ENCODE peak calls at places on chromosome 10, in seven cellular contexts. N is body of pancreas, O is NCI-H2171 treated with DMSO at 0.1 percent for 48 hours, T is posterior cingulate gyrus, U is A172, K is globus pallidus, J is heart left ventricle. Y is an unnamed sample.

GRCh38 chr10:96699613-96700012 is 20.7 kb downstream of the PIK3AP1 start:
- DNase-seq in K (no peak), U (no peak), T (no peak), J (no peak), O (no peak), N (no peak), Y (no peak)

GRCh38 chr10:71090801-71091200 is 121.6 kb upstream of the UNC5B start:
- DNase-seq in O (no peak), J (no peak), N (no peak), K (no peak), U (no peak), T (no peak), Y (no peak)

GRCh38 chr10:13560597-13560996 is 26.2 kb upstream of the PRPF18 start:
- DNase-seq in K (no peak), T (no peak), N (no peak), J (no peak), U (peak), O (peak), Y (no peak)

GRCh38 chr10:93580824-93581223 is 14.4 kb downstream of the FFAR4 start:
- DNase-seq in O (peak), K (no peak), U (no peak), T (no peak), N (no peak), J (no peak), Y (no peak)

GRCh38 chr10:28664369-28664740 is 13.0 kb upstream of the BAMBI start:
- DNase-seq in O (no peak), T (no peak), N (no peak), K (no peak), U (no peak), J (no peak), Y (no peak)

GRCh38 chr10:75191821-75192568 is 18.6 kb upstream of the VDAC2 start:
- DNase-seq in U (peak), J (no peak), N (peak), O (no peak), K (no peak), T (no peak), Y (no peak)

GRCh38 chr10:124033887-124034218 is 59.5 kb downstream of the CHST15 start:
- DNase-seq in N (no peak), K (no peak), U (no peak), O (no peak), J (peak), T (no peak), Y (no peak)

GRCh38 chr10:36880898-36881297 is 244.5 kb upstream of the ANKRD30A start:
- DNase-seq in O (peak), N (no peak), J (no peak), U (peak), K (peak), T (no peak), Y (peak)

GRCh38 chr10:69215405-69216176 is 4.5 kb upstream of the HKDC1 start:
- DNase-seq in J (no peak), O (no peak), U (peak), T (no peak), N (no peak), K (no peak), Y (no peak)